ENCODE peak calls at places on chromosome 2, in seven cellular contexts. R is PC-3, J is RWPE2, V is A673, B is heart right ventricle, D is dorsolateral prefrontal cortex, M is transverse colon. C is an unnamed sample.

GRCh38 chr2:227503433-227504406 is 31.8 kb downstream of the AGFG1 start:
- DNase-seq in J (no peak), B (peak; percentile 12), D (no peak), R (peak; percentile 96), M (peak; percentile 60), V (no peak), C (no peak)

GRCh38 chr2:168705534-168706470 is 96.6 kb upstream of the NOSTRIN start:
- DNase-seq in D (no peak), J (no peak), M (peak; percentile 35), B (no peak), R (peak; percentile 51), V (peak; percentile 26), C (peak; percentile 40)

GRCh38 chr2:154912215-154912614 is 213.7 kb downstream of the KCNJ3 start:
- DNase-seq in D (no peak), M (peak; percentile 62), R (no peak), J (no peak), B (no peak), V (no peak), C (no peak)

GRCh38 chr2:241907171-241907570 is 37.6 kb downstream of the RTP5 start:
- DNase-seq in M (no peak), D (no peak), V (no peak), J (no peak), R (no peak), B (no peak), C (no peak)

GRCh38 chr2:191012845-191013616 is 940 bp downstream of the STAT1 start:
- DNase-seq in V (no peak), M (no peak), J (no peak), B (no peak), D (no peak), R (no peak), C (no peak)

GRCh38 chr2:53473236-53473635 is 294.4 kb upstream of the CHAC2 start:
- DNase-seq in M (peak; percentile 13), B (no peak), J (no peak), V (no peak), R (peak; percentile 18), D (no peak), C (peak; percentile 3)

GRCh38 chr2:226364217-226364616 is 435.4 kb downstream of the IRS1 start:
- DNase-seq in B (no peak), M (no peak), D (no peak), J (no peak), R (no peak), V (no peak), C (no peak)

GRCh38 chr2:150485871-150486538 is 1.5 kb downstream of the RND3 start:
- DNase-seq in B (peak; percentile 75), R (peak; percentile 79), M (peak; percentile 80), J (peak; percentile 83), V (peak; percentile 80), D (peak; percentile 68), C (no peak)

GRCh38 chr2:137957033-137957432 is 7.2 kb upstream of the HNMT start:
- DNase-seq in M (no peak), D (no peak), R (no peak), V (no peak), B (no peak), J (no peak), C (no peak)

GRCh38 chr2:217816396-217816869 is 186.4 kb downstream of the TNS1 start:
- DNase-seq in J (no peak), B (peak; percentile 84), R (no peak), M (no peak), V (no peak), D (no peak), C (no peak)

GRCh38 chr2:157764386-157764785 is 111.7 kb downstream of the ACVR1 start:
- DNase-seq in V (no peak), B (no peak), J (no peak), M (no peak), D (no peak), R (no peak), C (no peak)

GRCh38 chr2:233209117-233209977 is 42.1 kb upstream of the ATG16L1 start:
- DNase-seq in D (no peak), R (peak; percentile 87), M (no peak), B (no peak), V (peak; percentile 63), J (no peak), C (no peak)

GRCh38 chr2:70460333-70460732 is 93.3 kb downstream of the TGFA start:
- DNase-seq in M (no peak), J (no peak), D (no peak), R (peak; percentile 30), V (no peak), B (no peak), C (no peak)

GRCh38 chr2:25176541-25177368 is 8.4 kb upstream of the POMC start:
- DNase-seq in J (no peak), R (no peak), M (no peak), D (no peak), B (no peak), V (no peak), C (no peak)

GRCh38 chr2:176152350-176153181 is 1.2 kb downstream of the HOXD4 start:
- DNase-seq in J (no peak), D (no peak), B (no peak), R (no peak), M (no peak), V (no peak), C (no peak)

GRCh38 chr2:74577448-74577847 is 22.9 kb downstream of the DOK1 start:
- DNase-seq in J (no peak), R (no peak), D (no peak), B (peak; percentile 20), M (no peak), V (peak; percentile 28), C (peak; percentile 71)

GRCh38 chr2:147829106-147829505 is 15.7 kb upstream of the ACVR2A start:
- DNase-seq in D (no peak), M (no peak), R (peak; percentile 85), B (no peak), J (no peak), V (peak; percentile 68), C (no peak)

GRCh38 chr2:74333175-74333574 is 10.0 kb downstream of the SLC4A5 start:
- DNase-seq in R (peak; percentile 46), M (peak; percentile 24), B (peak; percentile 12), J (no peak), D (no peak), V (peak; percentile 48), C (peak; percentile 41)

GRCh38 chr2:200373973-200374416 is 67.5 kb downstream of the SPATS2L start:
- DNase-seq in R (peak; percentile 66), B (no peak), V (no peak), M (peak; percentile 21), J (no peak), D (no peak), C (peak; percentile 75)
- H3K4me3 ChIP-seq in R (peak overlapping the region; percentile 36), B (no peak overlapping the region), V (no peak overlapping the region), M (no peak overlapping the region), J (peak overlapping the region; percentile 22), D (no peak overlapping the region), C (peak overlapping the region; percentile 56)

DNA sequence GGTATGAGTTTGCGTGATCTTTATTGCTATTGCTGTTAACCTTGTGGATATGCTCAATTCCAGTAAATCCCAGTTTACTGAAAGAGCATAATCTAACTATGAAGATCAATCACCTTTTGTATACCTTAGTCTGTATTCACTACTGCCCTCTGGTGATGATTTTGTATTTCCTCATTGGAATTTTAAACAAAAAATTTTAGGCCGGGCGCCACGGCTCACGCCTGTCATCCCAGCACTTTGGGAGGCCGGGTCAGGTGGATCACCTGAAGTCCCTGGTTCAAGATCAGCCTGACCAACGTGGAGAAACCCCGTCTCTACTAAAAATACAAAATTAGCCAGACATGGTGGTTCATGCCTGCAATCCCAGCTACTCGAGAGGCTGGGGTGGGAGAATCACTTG is 5.1 kb downstream of the COMMD1 start:
- DNase-seq in B (no peak), J (no peak), D (no peak), R (peak; percentile 57), V (peak; percentile 22), M (no peak), C (no peak)
- TF ChIP-seq CTCF in B (peak; percentile 22), J (peak; percentile 35), D (peak; percentile 37), R (peak; percentile 56), V (peak; percentile 45), M (peak; percentile 17), C (no peak)

DNA sequence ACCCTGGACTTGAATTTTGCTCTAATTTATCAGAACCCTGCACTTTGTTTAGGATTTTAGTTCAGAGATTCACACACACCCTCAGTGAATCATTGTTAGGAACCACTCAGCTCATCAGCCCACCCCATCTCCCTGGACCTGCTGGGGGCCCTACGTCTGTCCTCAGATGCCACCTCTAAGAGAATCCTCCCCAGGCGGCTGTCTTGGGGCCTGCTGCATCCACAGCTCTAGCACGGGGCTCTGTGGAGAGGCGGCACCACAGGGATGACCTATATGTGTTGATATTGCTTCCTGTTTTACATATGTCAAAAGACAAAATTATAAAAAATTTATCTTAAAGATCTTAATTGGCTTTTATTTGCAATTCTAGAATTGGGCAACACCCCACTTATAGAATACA is 1.2 kb downstream of the MYO7B start:
- DNase-seq in D (no peak), M (no peak), V (no peak), B (no peak), R (no peak), J (no peak), C (no peak)
- H3K4me3 ChIP-seq in D (no peak overlapping the region), M (no peak overlapping the region), V (no peak overlapping the region), B (no peak overlapping the region), R (no peak overlapping the region), J (no peak overlapping the region), C (no peak overlapping the region)

GRCh38 chr2:174484573-174484972 is 2.3 kb downstream of the GPR155 start:
- DNase-seq in M (no peak), D (no peak), R (no peak), J (no peak), B (no peak), V (no peak), C (no peak)

GRCh38 chr2:174490032-174490431 is 3.2 kb upstream of the GPR155 start:
- DNase-seq in V (no peak), B (no peak), R (no peak), J (no peak), D (no peak), M (no peak), C (peak; percentile 16)

GRCh38 chr2:174487536-174488162 is 820 bp upstream of the GPR155 start:
- DNase-seq in J (no peak), B (no peak), D (no peak), R (no peak), V (no peak), M (no peak), C (no peak)

GRCh38 chr2:174485763-174486613 is 841 bp downstream of the GPR155 start:
- DNase-seq in V (peak; percentile 7), B (peak; percentile 23), J (no peak), D (peak; percentile 44), R (peak; percentile 21), M (peak; percentile 27), C (peak; percentile 35)

DNA sequence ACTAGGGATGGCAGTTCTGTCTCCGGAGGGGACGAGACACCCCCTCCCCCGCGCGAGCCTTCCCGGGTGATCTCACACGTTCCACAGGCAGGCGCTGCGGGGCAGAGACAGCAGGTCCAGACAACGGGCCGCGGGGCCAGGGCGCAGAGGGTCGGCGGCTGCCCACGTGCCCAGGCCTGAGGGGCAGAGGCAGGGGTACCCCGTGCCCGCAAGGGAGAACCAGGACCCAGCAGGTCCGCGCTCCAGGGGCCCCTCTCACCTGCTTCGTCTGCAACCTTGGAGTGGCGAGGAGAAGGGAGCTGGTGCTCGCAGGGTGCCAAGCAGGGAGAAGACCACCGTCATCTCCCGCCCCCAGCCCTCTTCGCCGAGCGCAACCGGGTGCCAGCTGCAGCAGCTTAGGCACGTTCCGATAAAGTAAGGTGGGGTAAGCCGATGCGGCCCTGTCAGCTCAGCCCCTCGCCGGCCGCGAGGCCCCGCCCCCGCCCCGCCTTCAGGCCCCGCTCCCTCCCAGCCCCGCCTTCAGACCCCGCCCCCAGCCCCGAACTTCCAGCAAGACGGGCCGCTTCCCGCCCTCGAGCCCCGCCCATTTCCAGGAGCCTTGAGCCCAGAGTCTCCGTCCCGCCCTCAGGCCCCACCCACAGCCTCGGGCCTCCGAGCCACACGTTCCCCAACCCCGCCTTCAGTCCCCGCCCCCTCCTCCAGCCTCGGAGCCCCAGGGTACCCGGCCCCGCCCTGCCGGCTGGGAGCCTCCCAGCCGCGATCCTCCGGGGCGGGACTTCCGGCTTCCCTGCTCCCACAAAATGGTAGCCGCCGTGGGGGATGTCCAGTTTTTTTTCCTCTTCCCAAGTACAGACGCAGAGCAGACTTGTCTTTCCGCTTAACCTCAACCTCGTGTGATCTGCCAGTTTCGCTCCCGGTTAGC is at the start of gene GPR155:
- DNase-seq in M (peak; percentile 100), D (peak; percentile 94), B (peak; percentile 100), V (peak; percentile 99), R (peak; percentile 97), J (peak; percentile 100), C (peak; percentile 100)
- TF ChIP-seq CTCF in M (no peak), D (no peak), B (no peak), V (no peak), R (no peak), J (peak; percentile 12), C (no peak)

C was measured in GM12865.